ENCODE peak calls at places on chromosomes 5 and 9, in five cellular contexts. One of them, this sample, is unnamed.

GRCh38 chr5:132830436-132831094 is at the start of gene SHROOM1:
- DNase-seq in AML-193: no peak
- DNase-seq in Kasumi-1: no peak
- DNase-seq in GM13977: peak
- DNase-seq in HCT116: peak
- DNase-seq in this sample: no peak

GRCh38 chr5:15574806-15575205 is 74.8 kb downstream of the FBXL7 start:
- DNase-seq in AML-193: no peak
- DNase-seq in Kasumi-1: no peak
- DNase-seq in GM13977: no peak
- DNase-seq in HCT116: no peak
- DNase-seq in this sample: no peak

GRCh38 chr9:131289301-131290038 is at the start of gene PLPP7:
- DNase-seq in AML-193: no peak
- DNase-seq in Kasumi-1: no peak
- DNase-seq in GM13977: peak
- DNase-seq in HCT116: no peak
- DNase-seq in this sample: no peak

GRCh38 chr5:149474198-149474597 is 77.0 kb downstream of the CSNK1A1 start:
- DNase-seq in AML-193: no peak
- DNase-seq in Kasumi-1: no peak
- DNase-seq in GM13977: no peak
- DNase-seq in HCT116: no peak
- DNase-seq in this sample: no peak

GRCh38 chr5:111389390-111390082 is 122.8 kb downstream of the STARD4 start:
- DNase-seq in AML-193: no peak
- DNase-seq in Kasumi-1: no peak
- DNase-seq in GM13977: no peak
- DNase-seq in HCT116: peak
- DNase-seq in this sample: no peak

GRCh38 chr9:32906213-32906612 is 95.2 kb downstream of the APTX start:
- DNase-seq in AML-193: peak
- DNase-seq in Kasumi-1: peak
- DNase-seq in GM13977: no peak
- DNase-seq in HCT116: no peak
- DNase-seq in this sample: no peak

GRCh38 chr9:90964101-90965020 is 162.7 kb downstream of the SYK start:
- DNase-seq in AML-193: no peak
- DNase-seq in Kasumi-1: peak
- DNase-seq in GM13977: peak
- DNase-seq in HCT116: peak
- DNase-seq in this sample: no peak

GRCh38 chr5:10354048-10354872 is 765 bp downstream of the MARCHF6 start:
- DNase-seq in AML-193: peak
- DNase-seq in Kasumi-1: peak
- DNase-seq in GM13977: peak
- DNase-seq in HCT116: no peak
- DNase-seq in this sample: no peak

GRCh38 chr5:151570058-151570457 is 21.1 kb downstream of the FAT2 start:
- DNase-seq in AML-193: no peak
- DNase-seq in Kasumi-1: no peak
- DNase-seq in GM13977: no peak
- DNase-seq in HCT116: peak
- DNase-seq in this sample: no peak

GRCh38 chr9:136596630-136597031 is 50.8 kb upstream of the NOTCH1 start:
- DNase-seq in AML-193: no peak
- DNase-seq in Kasumi-1: no peak
- DNase-seq in GM13977: no peak
- DNase-seq in HCT116: no peak
- DNase-seq in this sample: no peak